ENCODE peak calls at places on chromosomes 5 and 9, in nine cellular contexts. R is left ventricle myocardium inferior, F is mammary epithelial cell, S is fibroblast of lung, V is tibial artery, Y is A549, K is suprapubic skin, M is uterus, X is AG04450. N is an unnamed sample.

GRCh38 chr5:31054436-31054835 is 139.1 kb upstream of the CDH6 start:
- DNase-seq in F (no peak), S (no peak), X (no peak), M (no peak), R (no peak), Y (no peak), K (no peak), V (no peak), N (no peak)

GRCh38 chr5:176447538-176447981 is 625 bp upstream of the FAF2 start:
- DNase-seq in M (no peak), F (no peak), K (peak; percentile 88), X (no peak), V (no peak), Y (no peak), S (no peak), R (no peak), N (peak; percentile 49)

GRCh38 chr5:180339583-180340183 is 13.5 kb downstream of the GFPT2 start:
- DNase-seq in K (no peak), R (no peak), V (no peak), Y (no peak), F (no peak), S (peak; percentile 46), X (no peak), M (no peak), N (no peak)

GRCh38 chr9:103355000-103355399 is 359.9 kb downstream of the CYLC2 start:
- DNase-seq in K (no peak), F (no peak), Y (no peak), X (no peak), S (no peak), V (no peak), M (no peak), R (no peak), N (no peak)

GRCh38 chr5:88524941-88525340 is 256.3 kb upstream of the TMEM161B start:
- DNase-seq in F (no peak), Y (no peak), M (no peak), X (no peak), S (no peak), R (no peak), K (no peak), V (no peak), N (no peak)

GRCh38 chr9:16207161-16207560 is 654.3 kb downstream of the CCDC171 start:
- DNase-seq in X (no peak), K (no peak), S (peak; percentile 62), Y (no peak), F (no peak), V (peak; percentile 65), M (peak; percentile 71), R (peak; percentile 50), N (peak; percentile 68)

GRCh38 chr9:126108240-126108639 is 218.4 kb upstream of the MVB12B start:
- DNase-seq in M (no peak), V (no peak), R (no peak), X (no peak), F (peak; percentile 12), Y (no peak), S (no peak), K (no peak), N (no peak)

GRCh38 chr9:98552306-98552705 is 156.4 kb downstream of the GABBR2 start:
- DNase-seq in R (no peak), V (no peak), M (no peak), F (no peak), Y (no peak), K (no peak), X (no peak), S (peak; percentile 77), N (no peak)

GRCh38 chr5:176833286-176833685 is 22.9 kb downstream of the UNC5A start:
- DNase-seq in Y (no peak), V (no peak), F (no peak), R (no peak), S (no peak), X (no peak), K (no peak), M (no peak), N (no peak)

GRCh38 chr5:172768573-172769323 is 2.2 kb downstream of the DUSP1 start:
- DNase-seq in Y (peak; percentile 74), M (peak; percentile 53), V (no peak), X (no peak), F (peak; percentile 29), R (no peak), K (no peak), S (peak; percentile 66), N (no peak)

GRCh38 chr5:2200261-2200965 is 317.7 kb upstream of the IRX4 start:
- DNase-seq in V (no peak), S (no peak), R (no peak), M (no peak), X (no peak), Y (no peak), F (no peak), K (no peak), N (no peak)

GRCh38 chr9:123418506-123418905 is 62.5 kb downstream of the CRB2 start:
- DNase-seq in M (no peak), V (no peak), F (no peak), K (no peak), X (no peak), Y (no peak), S (no peak), R (no peak), N (no peak)

GRCh38 chr5:146001544-146002185 is 65.3 kb downstream of the SH3RF2 start:
- DNase-seq in M (no peak), F (no peak), K (no peak), Y (no peak), X (no peak), R (no peak), S (peak; percentile 50), V (no peak), N (no peak)
- TF ChIP-seq CTCF in M (no peak), F (no peak), K (no peak), Y (no peak), X (no peak), R (no peak), S (no peak), V (no peak), N (no peak)

DNA sequence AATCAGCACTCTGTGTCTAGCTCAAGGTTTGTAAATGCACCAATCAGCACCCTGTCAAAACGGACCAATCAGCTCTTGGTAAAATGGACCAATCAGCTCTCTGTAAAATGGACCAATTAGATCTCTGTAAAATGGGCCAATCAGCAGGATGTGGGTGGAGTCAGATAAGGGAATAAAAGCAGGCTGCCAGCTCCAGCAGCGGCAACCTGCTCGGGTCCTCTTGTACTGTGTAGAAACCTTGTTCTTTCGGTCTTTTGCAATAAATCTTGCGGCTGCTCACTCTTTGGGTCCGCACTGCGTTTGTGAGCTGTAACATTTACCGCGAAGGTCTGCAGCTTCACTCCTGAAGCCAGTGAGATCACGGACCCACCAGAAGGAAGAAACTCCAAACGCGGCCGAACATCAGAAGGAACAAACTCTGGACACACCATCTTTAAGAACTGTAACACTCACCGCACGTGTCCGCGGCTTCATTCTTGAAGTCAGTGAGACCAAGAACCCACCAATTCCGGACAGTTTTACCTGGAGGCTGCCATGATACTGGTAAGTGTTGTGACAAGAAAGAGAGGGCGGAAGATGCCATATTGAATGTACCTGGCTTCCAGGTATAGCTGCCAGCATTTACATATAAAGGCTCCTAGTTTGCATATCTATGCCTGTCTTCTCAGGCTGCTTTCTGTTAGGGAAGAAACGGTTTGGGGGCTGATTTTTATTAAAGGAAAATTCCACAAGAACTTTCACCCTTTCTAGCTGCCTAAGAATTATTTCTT is 758.5 kb upstream of the CTNND2 start:
- DNase-seq in S (no peak), R (no peak), X (no peak), M (no peak), V (no peak), Y (no peak), K (no peak), F (no peak), N (no peak)
- H3K4me3 ChIP-seq in S (no peak overlapping the region), R (no peak overlapping the region), X (no peak overlapping the region), M (no peak overlapping the region), V (no peak overlapping the region), Y (no peak overlapping the region), K (no peak overlapping the region), F (no peak overlapping the region), N (no peak overlapping the region)

GRCh38 chr9:25935188-25935587 is 256.9 kb upstream of the TUSC1 start:
- DNase-seq in M (no peak), K (no peak), F (no peak), S (peak; percentile 0), V (no peak), Y (no peak), R (no peak), X (no peak), N (no peak)
- H3K9me3 ChIP-seq in M (no peaks in the 10 kb centered on the region), K (no peaks in the 10 kb centered on the region), F (no peaks in the 10 kb centered on the region), S (no peaks in the 10 kb centered on the region), V (no peaks in the 10 kb centered on the region), Y (no peaks in the 10 kb centered on the region), R (peaks cover 6% of the 10 kb centered on the region), X (no peaks in the 10 kb centered on the region), N (no peaks in the 10 kb centered on the region)

GRCh38 chr5:167217097-167217743 is 1074.2 kb upstream of the WWC1 start:
- DNase-seq in Y (no peak), V (no peak), X (no peak), M (no peak), F (no peak), R (no peak), K (no peak), S (no peak), N (no peak)
- TF ChIP-seq CTCF in Y (no peak), V (no peak), X (no peak), M (no peak), F (no peak), R (peak; percentile 33), K (no peak), S (peak; percentile 8), N (no peak)

GRCh38 chr5:14144586-14145355 is 1.6 kb downstream of the TRIO start:
- DNase-seq in Y (peak; percentile 81), M (peak; percentile 55), V (peak; percentile 61), S (peak; percentile 54), R (peak; percentile 64), X (no peak), F (peak; percentile 86), K (no peak), N (peak; percentile 63)
- H3K4me3 ChIP-seq in Y (peak overlapping the region; percentile 97), M (peak overlapping the region; percentile 57), V (peak overlapping the region; percentile 89), S (peak overlapping the region; percentile 82), R (peak overlapping the region; percentile 93), X (peak overlapping the region; percentile 84), F (peak overlapping the region; percentile 91), K (peak overlapping the region; percentile 76), N (peak overlapping the region; percentile 96)

GRCh38 chr5:141360685-141361084 is 891 bp downstream of the PCDHGB2 start:
- DNase-seq in S (no peak), F (no peak), K (no peak), R (no peak), M (no peak), V (no peak), Y (no peak), X (no peak), N (no peak)
- H3K9me3 ChIP-seq in S (peaks cover 5% of the 10 kb centered on the region), F (peaks cover 49% of the 10 kb centered on the region), K (peaks cover 66% of the 10 kb centered on the region), R (peaks cover 99% of the 10 kb centered on the region), M (peaks cover 89% of the 10 kb centered on the region), V (peaks cover 12% of the 10 kb centered on the region), Y (peaks cover 69% of the 10 kb centered on the region), X (peaks cover 65% of the 10 kb centered on the region), N (peaks cover 7% of the 10 kb centered on the region)

DNA sequence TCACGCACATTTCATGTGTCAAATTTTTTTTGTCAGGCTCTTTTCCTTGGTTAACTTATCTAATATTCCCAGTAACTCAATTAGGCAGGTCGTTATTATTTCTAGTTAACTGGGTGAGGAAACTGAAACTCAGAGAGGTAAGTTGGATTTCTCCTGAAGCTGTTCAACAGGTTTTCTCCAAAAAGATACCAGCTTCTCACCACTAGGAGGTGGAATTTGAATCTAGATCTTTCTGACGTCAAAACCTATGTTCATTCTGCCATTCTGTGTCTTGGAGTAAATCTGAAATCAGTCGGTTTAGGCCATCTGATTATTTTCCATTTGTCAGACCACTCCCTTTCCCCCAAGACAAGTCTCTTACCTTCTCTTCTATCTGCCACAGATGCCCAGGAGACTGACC is 572.9 kb downstream of the ACTL7B start:
- DNase-seq in X (no peak), M (no peak), F (no peak), Y (no peak), R (no peak), V (no peak), S (no peak), K (no peak), N (no peak)
- TF ChIP-seq CTCF in X (peak; percentile 34), M (no peak), F (peak; percentile 31), Y (peak; percentile 14), R (peak; percentile 31), V (no peak), S (peak; percentile 28), K (no peak), N (peak; percentile 46)

N was measured in BE2C.